ENCODE peak calls at places on chromosomes 11 and 22, in six cellular contexts. S is pancreas, E is HCT116, V is mammary epithelial cell, J is neuronal stem cell, Q is GM23338. F is an unnamed sample.
A peak's percentile ranks its signal among the peaks of the same experiment; 100 is the strongest.

GRCh38 chr11:12321217-12321937 is 56.0 kb upstream of the PARVA start:
- DNase-seq in S (no peak), E (no peak), V (no peak), J (no peak), Q (no peak), F (no peak)

GRCh38 chr11:127136438-127136837 is 135.9 kb upstream of the KIRREL3 start:
- DNase-seq in S (no peak), E (no peak), V (no peak), J (no peak), Q (peak; percentile 22), F (no peak)

GRCh38 chr11:8354622-8355417 is 91.1 kb upstream of the LMO1 start:
- DNase-seq in S (no peak), E (no peak), V (peak; percentile 24), J (peak; percentile 45), Q (no peak), F (peak; percentile 14)

GRCh38 chr11:35035894-35036408 is 103.0 kb upstream of the CD44 start:
- DNase-seq in S (no peak), E (no peak), V (peak; percentile 95), J (no peak), Q (no peak), F (peak; percentile 98)

GRCh38 chr22:25172153-25172552 is 27.5 kb upstream of the CRYBB3 start:
- DNase-seq in S (no peak), E (peak; percentile 8), V (no peak), J (no peak), Q (no peak), F (peak; percentile 12)

GRCh38 chr22:24178502-24179440 is 2.5 kb upstream of the SUSD2 start:
- DNase-seq in S (no peak), E (no peak), V (no peak), J (no peak), Q (peak; percentile 76), F (no peak)

GRCh38 chr11:115802641-115803040 is 298.4 kb upstream of the CADM1 start:
- DNase-seq in S (no peak), E (no peak), V (no peak), J (no peak), Q (no peak), F (no peak)

GRCh38 chr11:59668188-59668949 is 468 bp downstream of the PATL1 start:
- DNase-seq in S (peak; percentile 69), E (no peak), V (peak; percentile 71), J (peak; percentile 78), Q (peak; percentile 90), F (peak; percentile 47)

GRCh38 chr22:40009231-40009769 is 14.5 kb downstream of the FAM83F start:
- DNase-seq in S (no peak), E (no peak), V (peak; percentile 70), J (peak; percentile 83), Q (peak; percentile 88), F (no peak)

GRCh38 chr22:41548830-41549211 is 4.6 kb upstream of the POLR3H start:
- DNase-seq in S (no peak), E (no peak), V (no peak), J (no peak), Q (no peak), F (no peak)

GRCh38 chr11:19880088-19880345 is 167.4 kb downstream of the NAV2 start:
- DNase-seq in S (no peak), E (no peak), V (no peak), J (no peak), Q (no peak), F (no peak)

GRCh38 chr11:87306260-87306861 is 268.6 kb downstream of the TMEM135 start:
- DNase-seq in S (no peak), E (no peak), V (no peak), J (no peak), Q (no peak), F (no peak)

GRCh38 chr22:48417143-48418070 is 1410.3 kb downstream of the BRD1 start:
- DNase-seq in S (no peak), E (no peak), V (no peak), J (no peak), Q (no peak), F (no peak)

GRCh38 chr11:121348220-121348875 is 55.8 kb downstream of the SC5D start:
- DNase-seq in S (no peak), E (no peak), V (no peak), J (no peak), Q (no peak), F (no peak)

GRCh38 chr22:32533265-32534068 is 58.9 kb downstream of the FBXO7 start:
- DNase-seq in S (no peak), E (no peak), V (no peak), J (no peak), Q (no peak), F (no peak)
- H3K4me3 ChIP-seq in S (no peak overlapping the region), E (no peak overlapping the region), V (no peak overlapping the region), J (no peak overlapping the region), Q (no peak overlapping the region), F (no peak overlapping the region)

DNA sequence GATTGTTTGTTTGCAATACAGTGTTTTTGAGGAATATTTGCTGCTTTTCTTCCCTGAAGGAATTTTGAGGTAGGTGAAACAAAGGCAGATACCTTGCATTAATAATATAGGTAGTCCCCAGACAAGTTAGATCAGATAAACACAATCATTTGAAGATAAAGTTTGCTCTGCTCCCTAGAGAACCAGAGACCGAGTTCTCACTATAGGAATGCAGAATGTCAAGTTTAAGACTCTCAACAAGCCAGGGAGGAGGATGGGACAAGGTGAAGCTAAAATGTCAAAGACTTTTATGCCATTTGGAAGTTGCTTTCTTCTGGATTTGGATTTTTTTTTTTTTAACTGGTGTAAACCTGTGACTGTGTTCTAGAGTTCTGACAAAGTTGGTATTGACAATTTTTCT is 364.7 kb downstream of the TTC28 start:
- DNase-seq in S (no peak), E (no peak), V (no peak), J (no peak), Q (no peak), F (no peak)
- H3K27ac ChIP-seq in S (no peak overlapping the region), E (no peak overlapping the region), V (no peak overlapping the region), J (no peak overlapping the region), Q (no peak overlapping the region), F (no peak overlapping the region)

GRCh38 chr11:61509058-61510029 is 795 bp downstream of the LRRC10B start:
- DNase-seq in S (peak; percentile 72), E (peak; percentile 37), V (peak; percentile 84), J (peak; percentile 81), Q (peak; percentile 92), F (peak; percentile 90)
- H3K4me3 ChIP-seq in S (no peak overlapping the region), E (no peak overlapping the region), V (no peak overlapping the region), J (peak overlapping the region; percentile 75), Q (peak overlapping the region; percentile 53), F (peak overlapping the region; percentile 18)

DNA sequence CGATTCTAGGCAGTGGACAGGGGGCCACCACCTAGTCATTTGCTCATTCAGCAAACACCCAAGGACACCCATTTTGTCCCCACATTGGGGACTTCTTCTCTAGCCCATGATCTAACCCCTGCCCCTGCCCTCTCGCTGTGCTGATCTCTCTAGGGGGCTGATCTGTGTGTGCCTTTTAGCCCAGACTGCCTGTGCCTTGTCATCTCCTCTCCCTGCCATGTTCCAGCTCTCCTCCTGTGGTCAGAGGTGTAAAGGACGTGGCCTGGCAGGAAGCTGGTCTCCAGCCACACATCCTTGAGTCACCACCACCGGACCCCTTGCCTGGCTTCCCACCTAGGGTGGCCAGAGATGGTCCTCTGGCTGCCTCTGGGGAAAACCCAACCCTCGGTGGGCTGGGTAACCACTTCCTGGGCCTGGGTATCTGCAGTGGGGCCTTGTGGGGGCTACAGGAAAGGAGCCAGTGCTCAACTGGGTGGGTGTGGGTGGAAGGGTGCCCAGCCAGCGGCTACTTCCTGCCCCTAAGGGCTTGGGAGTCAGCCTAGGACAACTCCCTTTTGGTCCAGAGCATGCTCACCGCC is 1.3 kb downstream of the CTSW start:
- DNase-seq in S (peak; percentile 14), E (no peak), V (no peak), J (no peak), Q (no peak), F (no peak)
- H3K27ac ChIP-seq in S (no peak overlapping the region), E (no peak overlapping the region), V (no peak overlapping the region), J (no peak overlapping the region), Q (no peak overlapping the region), F (peak overlapping the region; percentile 1)

GRCh38 chr11:104798794-104799193 is 99.5 kb downstream of the CASP12 start:
- DNase-seq in S (no peak), E (no peak), V (no peak), J (no peak), Q (no peak), F (no peak)
- H3K4me3 ChIP-seq in S (no peak overlapping the region), E (no peak overlapping the region), V (no peak overlapping the region), J (no peak overlapping the region), Q (no peak overlapping the region), F (no peak overlapping the region)